ENCODE peak calls at places on chromosomes 13 and 19, in seven cellular contexts. X is germinal center; S is psoas muscle; F is NCI-H146; E is SK-N-SH; I is adrenal gland; M is stimulated activated CD4-positive, alpha-beta T cell treated with anti-CD3 and anti-CD28 coated beads, Interleukin-1b, Interleukin-23, amount 100 ng/mL, for 4 hours. N is an unnamed sample.

GRCh38 chr13:113956571-113956970 is 17.3 kb downstream of the C13orf46 start:
- DNase-seq in E (no peak), X (no peak), F (no peak), I (no peak), M (no peak), S (peak; percentile 34), N (no peak)

GRCh38 chr13:113116871-113117271 is 5.7 kb upstream of the F10 start:
- DNase-seq in S (no peak), E (peak; percentile 9), X (no peak), I (no peak), F (no peak), M (no peak), N (no peak)

GRCh38 chr19:2624537-2625091 is 77.9 kb downstream of the GNG7 start:
- DNase-seq in E (peak; percentile 53), I (peak; percentile 66), F (no peak), S (peak; percentile 87), X (peak; percentile 64), M (no peak), N (no peak)

GRCh38 chr13:100298116-100298681 is 209.3 kb downstream of the PCCA start:
- DNase-seq in X (no peak), E (no peak), I (no peak), M (no peak), S (no peak), F (no peak), N (peak; percentile 82)

GRCh38 chr13:95745752-95746151 is 68.8 kb downstream of the DNAJC3 start:
- DNase-seq in I (no peak), S (no peak), X (no peak), M (no peak), E (no peak), F (no peak), N (no peak)

GRCh38 chr13:44801990-44802389 is 187.3 kb downstream of the NUFIP1 start:
- DNase-seq in E (no peak), F (no peak), X (no peak), M (no peak), I (no peak), S (no peak), N (peak; percentile 80)

GRCh38 chr19:33798701-33799111 is 2.0 kb downstream of the KCTD15 start:
- DNase-seq in E (peak; percentile 21), F (no peak), S (no peak), I (no peak), X (no peak), M (no peak), N (peak; percentile 41)

GRCh38 chr13:32081591-32081990 is 50.0 kb downstream of the FRY start:
- DNase-seq in S (no peak), E (no peak), I (no peak), M (no peak), F (no peak), X (no peak), N (no peak)

GRCh38 chr19:12379732-12380443 is 14.4 kb upstream of the ZNF442 start:
- DNase-seq in I (no peak), S (no peak), M (no peak), F (no peak), E (no peak), X (no peak), N (no peak)

GRCh38 chr13:80962855-80963254 is 621.9 kb upstream of the SPRY2 start:
- DNase-seq in I (no peak), M (no peak), E (no peak), S (no peak), F (no peak), X (no peak), N (no peak)

GRCh38 chr19:18940791-18941627 is at the start of gene HOMER3:
- DNase-seq in M (peak; percentile 82), X (peak; percentile 91), I (peak; percentile 83), E (peak; percentile 99), S (peak; percentile 92), F (peak; percentile 59), N (peak; percentile 77)

GRCh38 chr13:33526718-33527117 is 241.2 kb upstream of the STARD13 start:
- DNase-seq in F (no peak), X (no peak), S (no peak), M (no peak), I (no peak), E (no peak), N (no peak)

GRCh38 chr19:18490719-18491118 is 31.2 kb downstream of the ELL start:
- DNase-seq in X (no peak), F (peak; percentile 17), I (no peak), E (no peak), M (no peak), S (no peak), N (no peak)

GRCh38 chr13:24341439-24341838 is 32.1 kb downstream of the C1QTNF9 start:
- DNase-seq in M (no peak), I (no peak), E (no peak), X (no peak), F (no peak), S (no peak), N (peak; percentile 12)

GRCh38 chr19:50690439-50690838 is 29.2 kb downstream of the SHANK1 start:
- DNase-seq in S (no peak), X (no peak), I (no peak), F (no peak), M (no peak), E (no peak), N (no peak)

GRCh38 chr13:49935171-49936084 is 712 bp downstream of the SPRYD7 start:
- DNase-seq in I (peak; percentile 54), F (peak; percentile 54), X (peak; percentile 18), S (no peak), E (no peak), M (no peak), N (peak; percentile 23)

GRCh38 chr13:40983725-40984669 is 35.1 kb downstream of the ELF1 start:
- DNase-seq in E (no peak), X (no peak), I (no peak), S (no peak), F (no peak), M (no peak), N (no peak)

GRCh38 chr19:3071764-3072163 is 9.5 kb upstream of the TLE5 start:
- DNase-seq in S (no peak), M (no peak), X (no peak), I (no peak), F (no peak), E (no peak), N (no peak)

GRCh38 chr13:41056194-41056593 is 5.1 kb upstream of the WBP4 start:
- DNase-seq in F (no peak), S (no peak), M (no peak), E (no peak), I (no peak), X (no peak), N (no peak)

GRCh38 chr13:20401958-20402856 is 123.5 kb downstream of the CRYL1 start:
- DNase-seq in S (no peak), F (no peak), I (no peak), X (no peak), E (no peak), M (no peak), N (no peak)

GRCh38 chr13:33313504-33313903 is 27.9 kb upstream of the STARD13 start:
- DNase-seq in E (no peak), I (no peak), M (no peak), X (no peak), S (no peak), F (no peak), N (no peak)

GRCh38 chr19:35407619-35408018 is 36.8 kb downstream of the GPR42 start:
- DNase-seq in E (no peak), M (no peak), I (no peak), F (no peak), S (no peak), X (no peak), N (no peak)

GRCh38 chr13:112442483-112443090 is 66.4 kb downstream of the SPACA7 start:
- DNase-seq in I (no peak), F (peak; percentile 71), E (peak; percentile 28), M (no peak), S (peak; percentile 19), X (no peak), N (no peak)

GRCh38 chr19:37933965-37934364 is 27.0 kb downstream of the SIPA1L3 start:
- DNase-seq in M (no peak), X (no peak), I (peak; percentile 10), F (peak; percentile 83), E (no peak), S (peak; percentile 75), N (peak; percentile 63)

GRCh38 chr13:106468207-106468606 is 67.3 kb downstream of the EFNB2 start:
- DNase-seq in E (no peak), F (no peak), I (no peak), M (no peak), S (no peak), X (no peak), N (no peak)

GRCh38 chr19:45999653-46000121 is 4.4 kb downstream of the CCDC61 start:
- DNase-seq in E (peak; percentile 86), I (no peak), M (no peak), X (no peak), F (peak; percentile 10), S (peak; percentile 68), N (peak; percentile 32)

GRCh38 chr13:31595568-31595967 is 143.8 kb upstream of the RXFP2 start:
- DNase-seq in E (no peak), S (no peak), F (no peak), X (no peak), M (no peak), I (peak; percentile 6), N (no peak)

GRCh38 chr13:32857077-32857476 is 159.1 kb upstream of the KL start:
- DNase-seq in I (no peak), M (no peak), X (no peak), E (no peak), S (no peak), F (no peak), N (no peak)

GRCh38 chr13:113009743-113010509 is 40.9 kb downstream of the MCF2L start:
- DNase-seq in X (no peak), F (peak; percentile 81), M (no peak), E (peak; percentile 94), S (no peak), I (peak; percentile 42), N (peak; percentile 51)

GRCh38 chr19:39172700-39173501 is 23.9 kb upstream of the NCCRP1 start:
- DNase-seq in M (no peak), S (no peak), E (no peak), I (no peak), F (no peak), X (no peak), N (no peak)

GRCh38 chr19:4319067-4319718 is 14.8 kb downstream of the FSD1 start:
- DNase-seq in X (no peak), I (no peak), S (no peak), E (peak; percentile 2), F (no peak), M (no peak), N (no peak)

GRCh38 chr19:21483589-21484170 is 21.7 kb upstream of the ZNF429 start:
- DNase-seq in S (peak; percentile 72), F (no peak), I (peak; percentile 57), X (peak; percentile 37), M (peak; percentile 64), E (peak; percentile 85), N (peak; percentile 31)

GRCh38 chr19:29564574-29565005 is 38.8 kb downstream of the VSTM2B start:
- DNase-seq in F (no peak), M (no peak), I (no peak), S (no peak), X (no peak), E (no peak), N (no peak)

GRCh38 chr13:77779461-77780272 is 82.2 kb downstream of the SLAIN1 start:
- DNase-seq in I (peak; percentile 61), E (peak; percentile 36), F (peak; percentile 69), M (no peak), S (no peak), X (peak; percentile 15), N (peak; percentile 89)

GRCh38 chr19:19524053-19524452 is 4.7 kb upstream of the YJEFN3 start:
- DNase-seq in I (no peak), S (no peak), F (no peak), M (no peak), E (no peak), X (peak; percentile 63), N (no peak)

GRCh38 chr13:112229992-112230872 is 145.9 kb upstream of the SPACA7 start:
- DNase-seq in M (no peak), I (no peak), S (no peak), E (no peak), X (no peak), F (no peak), N (no peak)

GRCh38 chr13:34344761-34345600 is 527.0 kb downstream of the RFC3 start:
- DNase-seq in F (peak; percentile 90), M (no peak), S (no peak), E (peak; percentile 27), I (no peak), X (no peak), N (no peak)

N was measured in lung microvascular endothelial cell.